ENCODE peak calls at places on chromosomes 12 and 14, in seven cellular contexts. One of them, this sample, is unnamed.
A peak's percentile ranks its signal among the peaks of the same experiment; 100 is the strongest.

GRCh38 chr12:43273467-43273866 is 278.5 kb downstream of the ADAMTS20 start:
- DNase-seq in SK-N-SH: no peak
- DNase-seq in HCT116: no peak
- DNase-seq in H1: no peak
- DNase-seq in K562: no peak
- DNase-seq in HepG2: no peak
- DNase-seq in GM12878: no peak
- DNase-seq in this sample: no peak

GRCh38 chr12:46377678-46378077 is 5.1 kb upstream of the SLC38A2 start:
- DNase-seq in SK-N-SH: no peak
- DNase-seq in HCT116: no peak
- DNase-seq in H1: no peak
- DNase-seq in K562: peak; percentile 41
- DNase-seq in HepG2: no peak
- DNase-seq in GM12878: no peak
- DNase-seq in this sample: no peak

GRCh38 chr14:94615254-94615653 is 3.1 kb downstream of the SERPINA3 start:
- DNase-seq in SK-N-SH: no peak
- DNase-seq in HCT116: no peak
- DNase-seq in H1: no peak
- DNase-seq in K562: no peak
- DNase-seq in HepG2: no peak
- DNase-seq in GM12878: no peak
- DNase-seq in this sample: no peak

GRCh38 chr12:8648598-8649205 is 13.9 kb downstream of the MFAP5 start:
- DNase-seq in SK-N-SH: no peak
- DNase-seq in HCT116: no peak
- DNase-seq in H1: no peak
- DNase-seq in K562: no peak
- DNase-seq in HepG2: no peak
- DNase-seq in GM12878: peak; percentile 95
- DNase-seq in this sample: no peak

GRCh38 chr14:105206873-105207272 is 25.8 kb upstream of the NUDT14 start:
- DNase-seq in SK-N-SH: no peak
- DNase-seq in HCT116: no peak
- DNase-seq in H1: no peak
- DNase-seq in K562: peak; percentile 26
- DNase-seq in HepG2: no peak
- DNase-seq in GM12878: no peak
- DNase-seq in this sample: no peak

GRCh38 chr14:96824283-96824682 is 27.1 kb downstream of the VRK1 start:
- DNase-seq in SK-N-SH: no peak
- DNase-seq in HCT116: no peak
- DNase-seq in H1: no peak
- DNase-seq in K562: no peak
- DNase-seq in HepG2: no peak
- DNase-seq in GM12878: no peak
- DNase-seq in this sample: no peak

GRCh38 chr12:57329219-57329618 is 78.2 kb upstream of the STAC3 start:
- DNase-seq in SK-N-SH: no peak
- DNase-seq in HCT116: no peak
- DNase-seq in H1: no peak
- DNase-seq in K562: no peak
- DNase-seq in HepG2: no peak
- DNase-seq in GM12878: no peak
- DNase-seq in this sample: no peak

GRCh38 chr14:21041676-21042433 is at the start of gene RNASE7:
- DNase-seq in SK-N-SH: no peak
- DNase-seq in HCT116: no peak
- DNase-seq in H1: no peak
- DNase-seq in K562: peak; percentile 17
- DNase-seq in HepG2: no peak
- DNase-seq in GM12878: no peak
- DNase-seq in this sample: no peak

GRCh38 chr14:24692382-24693352 is 58.7 kb upstream of the GZMB start:
- DNase-seq in SK-N-SH: no peak
- DNase-seq in HCT116: no peak
- DNase-seq in H1: no peak
- DNase-seq in K562: no peak
- DNase-seq in HepG2: no peak
- DNase-seq in GM12878: no peak
- DNase-seq in this sample: no peak

GRCh38 chr14:26984318-26985177 is 386.7 kb upstream of the NOVA1 start:
- DNase-seq in SK-N-SH: peak; percentile 11
- DNase-seq in HCT116: peak; percentile 4
- DNase-seq in H1: peak; percentile 64
- DNase-seq in K562: peak; percentile 61
- DNase-seq in HepG2: peak; percentile 64
- DNase-seq in GM12878: no peak
- DNase-seq in this sample: peak; percentile 83

GRCh38 chr14:55600784-55601561 is 21.0 kb downstream of the KTN1 start:
- DNase-seq in SK-N-SH: no peak
- DNase-seq in HCT116: no peak
- DNase-seq in H1: no peak
- DNase-seq in K562: no peak
- DNase-seq in HepG2: no peak
- DNase-seq in GM12878: no peak
- DNase-seq in this sample: no peak

GRCh38 chr14:59570122-59570521 is 6.5 kb downstream of the CCDC175 start:
- DNase-seq in SK-N-SH: no peak
- DNase-seq in HCT116: no peak
- DNase-seq in H1: no peak
- DNase-seq in K562: no peak
- DNase-seq in HepG2: no peak
- DNase-seq in GM12878: no peak
- DNase-seq in this sample: peak; percentile 43

GRCh38 chr12:57148469-57149308 is 1.3 kb upstream of the LRP1-AS start:
- DNase-seq in SK-N-SH: no peak
- DNase-seq in HCT116: no peak
- DNase-seq in H1: no peak
- DNase-seq in K562: no peak
- DNase-seq in HepG2: peak; percentile 73
- DNase-seq in GM12878: no peak
- DNase-seq in this sample: no peak

GRCh38 chr12:41045509-41045908 is 142.6 kb upstream of the PDZRN4 start:
- DNase-seq in SK-N-SH: no peak
- DNase-seq in HCT116: no peak
- DNase-seq in H1: no peak
- DNase-seq in K562: no peak
- DNase-seq in HepG2: no peak
- DNase-seq in GM12878: no peak
- DNase-seq in this sample: no peak

GRCh38 chr12:95202691-95203476 is 14.4 kb downstream of the FGD6 start:
- DNase-seq in SK-N-SH: no peak
- DNase-seq in HCT116: no peak
- DNase-seq in H1: no peak
- DNase-seq in K562: peak; percentile 45
- DNase-seq in HepG2: no peak
- DNase-seq in GM12878: no peak
- DNase-seq in this sample: no peak

GRCh38 chr14:52124791-52125661 is 56.2 kb upstream of the NID2 start:
- DNase-seq in SK-N-SH: no peak
- DNase-seq in HCT116: no peak
- DNase-seq in H1: no peak
- DNase-seq in K562: no peak
- DNase-seq in HepG2: no peak
- DNase-seq in GM12878: no peak
- DNase-seq in this sample: no peak

GRCh38 chr14:75322746-75323145 is 44.1 kb downstream of the FOS start:
- DNase-seq in SK-N-SH: no peak
- DNase-seq in HCT116: no peak
- DNase-seq in H1: no peak
- DNase-seq in K562: no peak
- DNase-seq in HepG2: no peak
- DNase-seq in GM12878: no peak
- DNase-seq in this sample: no peak

GRCh38 chr14:103090481-103091020 is 4.0 kb upstream of the EXOC3L4 start:
- DNase-seq in SK-N-SH: no peak
- DNase-seq in HCT116: no peak
- DNase-seq in H1: no peak
- DNase-seq in K562: no peak
- DNase-seq in HepG2: no peak
- DNase-seq in GM12878: no peak
- DNase-seq in this sample: no peak

GRCh38 chr12:2384533-2385328 is 331.9 kb downstream of the CACNA1C start:
- DNase-seq in SK-N-SH: no peak
- DNase-seq in HCT116: no peak
- DNase-seq in H1: no peak
- DNase-seq in K562: no peak
- DNase-seq in HepG2: no peak
- DNase-seq in GM12878: no peak
- DNase-seq in this sample: no peak
- TF ChIP-seq JUND in SK-N-SH: no peak
- TF ChIP-seq JUND in HCT116: no peak
- TF ChIP-seq JUND in H1: no peak
- TF ChIP-seq JUND in K562: no peak
- TF ChIP-seq JUND in HepG2: no peak
- TF ChIP-seq JUND in GM12878: no peak
- TF ChIP-seq JUND in this sample: no peak

GRCh38 chr12:92400006-92400405 is 254.4 kb upstream of the BTG1 start:
- DNase-seq in SK-N-SH: no peak
- DNase-seq in HCT116: no peak
- DNase-seq in H1: no peak
- DNase-seq in K562: no peak
- DNase-seq in HepG2: no peak
- DNase-seq in GM12878: no peak
- DNase-seq in this sample: no peak
- TF ChIP-seq JUND in SK-N-SH: no peak
- TF ChIP-seq JUND in HCT116: no peak
- TF ChIP-seq JUND in H1: no peak
- TF ChIP-seq JUND in K562: no peak
- TF ChIP-seq JUND in HepG2: no peak
- TF ChIP-seq JUND in GM12878: no peak
- TF ChIP-seq JUND in this sample: no peak

DNA sequence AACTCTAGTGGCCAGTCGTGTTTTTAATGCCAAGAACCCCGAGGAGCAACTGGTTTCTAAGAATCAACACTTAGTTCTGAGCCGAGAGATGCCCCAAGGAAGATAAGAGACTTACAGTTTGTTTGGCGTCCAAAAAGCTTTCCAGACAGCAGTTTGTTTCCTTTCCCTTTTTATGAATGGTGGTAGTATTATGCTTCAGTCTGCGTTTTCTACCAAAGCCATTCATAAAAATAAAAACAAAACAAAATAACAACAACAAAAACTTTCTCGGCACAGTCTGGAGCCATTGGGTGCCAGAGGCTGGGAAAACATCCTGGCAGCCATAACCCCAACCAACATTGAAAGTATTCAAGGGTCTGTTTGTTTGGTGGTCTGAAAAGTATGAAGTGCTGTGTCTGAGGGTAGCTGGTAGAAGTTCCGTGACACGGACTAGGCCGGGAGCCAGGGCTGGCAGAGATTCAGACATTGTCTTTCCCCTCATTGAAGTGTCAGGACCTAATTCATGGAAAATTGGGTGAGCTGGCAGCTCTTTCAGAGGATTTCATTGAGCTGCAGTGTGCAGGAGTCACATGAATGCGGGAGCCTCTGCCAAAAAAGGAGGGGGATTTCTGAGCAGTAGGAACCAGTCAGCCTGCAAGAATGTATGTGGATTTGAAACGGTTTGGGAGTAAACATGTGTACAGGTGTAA is 124.2 kb downstream of the HMGA2 start:
- DNase-seq in SK-N-SH: no peak
- DNase-seq in HCT116: peak; percentile 95
- DNase-seq in H1: no peak
- DNase-seq in K562: no peak
- DNase-seq in HepG2: no peak
- DNase-seq in GM12878: no peak
- DNase-seq in this sample: no peak
- TF ChIP-seq JUND in SK-N-SH: peak; percentile 91
- TF ChIP-seq JUND in HCT116: peak; percentile 95
- TF ChIP-seq JUND in H1: no peak
- TF ChIP-seq JUND in K562: no peak
- TF ChIP-seq JUND in HepG2: no peak
- TF ChIP-seq JUND in GM12878: no peak
- TF ChIP-seq JUND in this sample: no peak

GRCh38 chr12:125218952-125219351 is 153.7 kb downstream of the AACS start:
- DNase-seq in SK-N-SH: no peak
- DNase-seq in HCT116: no peak
- DNase-seq in H1: no peak
- DNase-seq in K562: no peak
- DNase-seq in HepG2: no peak
- DNase-seq in GM12878: no peak
- DNase-seq in this sample: no peak
- TF ChIP-seq JUND in SK-N-SH: no peak
- TF ChIP-seq JUND in HCT116: no peak
- TF ChIP-seq JUND in H1: no peak
- TF ChIP-seq JUND in K562: no peak
- TF ChIP-seq JUND in HepG2: no peak
- TF ChIP-seq JUND in GM12878: no peak
- TF ChIP-seq JUND in this sample: no peak

GRCh38 chr14:63273717-63274673 is 44.7 kb downstream of the GPHB5 start:
- DNase-seq in SK-N-SH: no peak
- DNase-seq in HCT116: no peak
- DNase-seq in H1: no peak
- DNase-seq in K562: no peak
- DNase-seq in HepG2: no peak
- DNase-seq in GM12878: no peak
- DNase-seq in this sample: no peak
- TF ChIP-seq JUND in SK-N-SH: no peak
- TF ChIP-seq JUND in HCT116: no peak
- TF ChIP-seq JUND in H1: no peak
- TF ChIP-seq JUND in K562: no peak
- TF ChIP-seq JUND in HepG2: no peak
- TF ChIP-seq JUND in GM12878: no peak
- TF ChIP-seq JUND in this sample: no peak

DNA sequence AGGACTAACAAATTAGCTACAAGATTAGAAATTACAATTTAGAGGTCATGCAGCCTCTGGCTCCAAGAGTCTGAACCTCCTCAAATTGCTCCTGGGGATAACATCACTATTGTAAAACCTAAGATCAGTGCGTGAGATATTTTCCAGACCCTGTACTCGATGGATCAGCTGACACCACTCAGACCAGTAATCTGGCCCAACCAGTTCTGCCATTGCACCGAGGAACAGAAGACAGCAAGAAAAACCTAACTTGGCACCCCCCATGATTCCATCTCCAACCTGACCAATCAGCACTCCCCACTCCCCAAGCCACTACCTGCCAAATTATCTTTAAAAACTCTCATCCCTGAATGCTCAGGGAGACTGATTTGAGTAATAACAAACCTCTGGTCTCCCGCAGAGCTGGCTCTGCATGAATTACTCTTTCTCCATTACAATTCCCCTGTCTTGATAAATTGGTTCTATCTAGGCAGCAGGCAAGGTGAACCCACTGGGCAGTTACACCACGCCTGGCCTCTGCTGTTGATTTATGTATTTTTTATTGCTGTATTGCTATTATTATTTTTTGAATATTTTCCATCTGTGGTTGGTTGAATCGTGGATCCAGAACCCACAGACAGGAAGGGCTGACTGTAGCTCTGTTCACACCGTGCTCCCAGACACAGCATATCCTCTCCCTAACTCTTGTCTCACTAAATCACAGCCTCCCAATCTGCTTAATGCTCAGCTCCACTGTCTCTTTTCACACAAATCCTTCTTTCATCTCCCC is 9.2 kb downstream of the HEBP1 start:
- DNase-seq in SK-N-SH: no peak
- DNase-seq in HCT116: no peak
- DNase-seq in H1: no peak
- DNase-seq in K562: no peak
- DNase-seq in HepG2: no peak
- DNase-seq in GM12878: no peak
- DNase-seq in this sample: no peak
- TF ChIP-seq JUND in SK-N-SH: no peak
- TF ChIP-seq JUND in HCT116: no peak
- TF ChIP-seq JUND in H1: no peak
- TF ChIP-seq JUND in K562: no peak
- TF ChIP-seq JUND in HepG2: no peak
- TF ChIP-seq JUND in GM12878: no peak
- TF ChIP-seq JUND in this sample: no peak

GRCh38 chr14:33792387-33793368 is 158.2 kb downstream of the EGLN3 start:
- DNase-seq in SK-N-SH: peak; percentile 84
- DNase-seq in HCT116: peak; percentile 29
- DNase-seq in H1: peak; percentile 94
- DNase-seq in K562: peak; percentile 77
- DNase-seq in HepG2: peak; percentile 72
- DNase-seq in GM12878: peak; percentile 15
- DNase-seq in this sample: peak; percentile 75
- TF ChIP-seq JUND in SK-N-SH: peak; percentile 7
- TF ChIP-seq JUND in HCT116: no peak
- TF ChIP-seq JUND in H1: no peak
- TF ChIP-seq JUND in K562: no peak
- TF ChIP-seq JUND in HepG2: no peak
- TF ChIP-seq JUND in GM12878: no peak
- TF ChIP-seq JUND in this sample: no peak